ENCODE peak calls at places on chromosomes 4 and X, in four cellular contexts. One of them, this sample, is unnamed.

GRCh38 chr4:15995826-15996225 is 32.9 kb upstream of the FGFBP2 start:
- DNase-seq in HepG2: no peak
- DNase-seq in K562: no peak
- DNase-seq in GM12878: no peak
- DNase-seq in this sample: no peak

GRCh38 chr4:99808260-99808857 is 8.3 kb upstream of the DAPP1 start:
- DNase-seq in HepG2: peak
- DNase-seq in K562: peak
- DNase-seq in GM12878: no peak
- DNase-seq in this sample: peak

GRCh38 chr4:150367326-150367725 is 214.6 kb upstream of the MAB21L2 start:
- DNase-seq in HepG2: no peak
- DNase-seq in K562: no peak
- DNase-seq in GM12878: no peak
- DNase-seq in this sample: peak

GRCh38 chr4:181688416-181688815 is 554.8 kb upstream of the TENM3 start:
- DNase-seq in HepG2: no peak
- DNase-seq in K562: no peak
- DNase-seq in GM12878: no peak
- DNase-seq in this sample: no peak

GRCh38 chr4:4437798-4438470 is 51.0 kb downstream of the NSG1 start:
- DNase-seq in HepG2: no peak
- DNase-seq in K562: no peak
- DNase-seq in GM12878: no peak
- DNase-seq in this sample: no peak

GRCh38 chr4:98529970-98530569 is 128.3 kb downstream of the TSPAN5 start:
- DNase-seq in HepG2: no peak
- DNase-seq in K562: no peak
- DNase-seq in GM12878: no peak
- DNase-seq in this sample: no peak

GRCh38 chr4:112225157-112225556 is 6.4 kb upstream of the AP1AR start:
- DNase-seq in HepG2: no peak
- DNase-seq in K562: no peak
- DNase-seq in GM12878: no peak
- DNase-seq in this sample: no peak

GRCh38 chr4:79598801-79599200 is 190.8 kb upstream of the GK2 start:
- DNase-seq in HepG2: no peak
- DNase-seq in K562: no peak
- DNase-seq in GM12878: no peak
- DNase-seq in this sample: no peak

DNA sequence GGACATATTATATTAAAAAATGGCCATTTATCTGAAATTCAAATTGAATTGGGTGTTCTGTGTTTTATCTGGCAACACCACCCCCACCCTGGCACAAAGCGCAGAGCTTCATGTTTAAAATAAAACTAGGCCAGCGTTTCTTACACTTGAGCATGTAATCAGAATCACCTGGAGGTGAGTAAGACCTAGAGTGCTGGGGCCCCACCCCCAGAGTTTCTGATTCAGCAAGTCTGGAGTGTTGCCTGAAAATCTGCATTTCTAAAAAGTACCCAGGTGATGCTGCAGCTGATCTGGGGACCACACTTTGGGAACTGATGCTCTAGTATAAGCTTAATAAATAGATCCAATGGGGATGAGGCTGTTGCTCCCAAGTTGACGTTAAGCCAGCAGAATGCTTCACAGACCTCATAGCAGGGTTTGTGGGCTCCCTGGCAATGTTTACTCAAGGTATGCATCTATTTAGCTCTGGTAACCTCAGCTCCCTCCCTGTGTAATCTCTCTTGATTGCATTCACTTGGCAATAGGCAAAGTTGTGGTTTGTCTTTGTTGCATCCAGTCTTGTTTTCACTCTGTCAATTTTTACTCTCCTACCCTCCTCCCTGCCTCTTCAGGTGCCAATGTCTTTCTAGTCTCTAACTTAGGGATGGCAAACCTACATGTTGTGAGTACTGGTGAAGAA is 99.8 kb upstream of the TEX13D start:
- DNase-seq in HepG2: no peak
- DNase-seq in K562: no peak
- DNase-seq in GM12878: no peak
- DNase-seq in this sample: no peak
- TF ChIP-seq TARDBP in HepG2: no peak
- TF ChIP-seq TARDBP in K562: no peak
- TF ChIP-seq TARDBP in GM12878: no peak
- TF ChIP-seq TARDBP in this sample: no peak

GRCh38 chr4:75511841-75512240 is 2.4 kb downstream of the RCHY1 start:
- DNase-seq in HepG2: no peak
- DNase-seq in K562: no peak
- DNase-seq in GM12878: no peak
- DNase-seq in this sample: no peak

GRCh38 chr4:75512336-75513211 is 1.6 kb downstream of the RCHY1 start:
- DNase-seq in HepG2: peak
- DNase-seq in K562: peak
- DNase-seq in GM12878: peak
- DNase-seq in this sample: no peak

GRCh38 chr4:75514949-75515612 is 808 bp downstream of the THAP6 start:
- DNase-seq in HepG2: no peak
- DNase-seq in K562: no peak
- DNase-seq in GM12878: peak
- DNase-seq in this sample: no peak

GRCh38 chr4:75514131-75514948 is at the start of the genes RCHY1 and THAP6:
- DNase-seq in HepG2: peak
- DNase-seq in K562: peak
- DNase-seq in GM12878: peak
- DNase-seq in this sample: peak

DNA sequence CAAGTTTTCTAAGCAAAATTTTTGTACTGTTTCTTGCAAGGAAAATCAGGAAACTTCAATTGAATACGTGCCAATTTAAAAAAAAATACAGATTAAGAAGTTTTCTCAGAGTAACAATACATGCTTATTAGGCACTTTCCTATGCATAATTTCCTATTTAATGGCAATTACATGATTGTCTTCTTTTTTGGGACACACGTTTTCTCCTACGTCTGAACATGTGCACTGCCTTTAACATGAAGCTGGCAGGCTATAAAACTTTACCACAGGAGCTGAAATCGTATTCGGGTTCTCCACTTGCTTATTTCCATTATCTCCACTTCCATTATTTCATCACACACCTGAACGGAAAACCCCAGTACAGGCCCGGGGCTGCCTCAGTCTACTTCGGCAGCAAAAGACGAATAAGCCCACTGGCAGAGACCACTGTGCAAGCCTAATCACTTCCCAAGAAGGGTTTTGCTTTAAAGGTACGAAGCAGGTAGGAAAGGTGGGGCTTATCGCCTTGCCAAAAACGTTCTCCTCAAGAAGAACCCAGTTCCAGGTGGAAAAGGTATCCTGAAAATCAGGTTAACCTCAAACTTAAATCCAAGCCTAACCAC is 573 bp downstream of the RCHY1 start:
- DNase-seq in HepG2: no peak
- DNase-seq in K562: no peak
- DNase-seq in GM12878: no peak
- DNase-seq in this sample: no peak
- TF ChIP-seq TARDBP in HepG2: no peak
- TF ChIP-seq TARDBP in K562: no peak
- TF ChIP-seq TARDBP in GM12878: no peak
- TF ChIP-seq TARDBP in this sample: no peak

DNA sequence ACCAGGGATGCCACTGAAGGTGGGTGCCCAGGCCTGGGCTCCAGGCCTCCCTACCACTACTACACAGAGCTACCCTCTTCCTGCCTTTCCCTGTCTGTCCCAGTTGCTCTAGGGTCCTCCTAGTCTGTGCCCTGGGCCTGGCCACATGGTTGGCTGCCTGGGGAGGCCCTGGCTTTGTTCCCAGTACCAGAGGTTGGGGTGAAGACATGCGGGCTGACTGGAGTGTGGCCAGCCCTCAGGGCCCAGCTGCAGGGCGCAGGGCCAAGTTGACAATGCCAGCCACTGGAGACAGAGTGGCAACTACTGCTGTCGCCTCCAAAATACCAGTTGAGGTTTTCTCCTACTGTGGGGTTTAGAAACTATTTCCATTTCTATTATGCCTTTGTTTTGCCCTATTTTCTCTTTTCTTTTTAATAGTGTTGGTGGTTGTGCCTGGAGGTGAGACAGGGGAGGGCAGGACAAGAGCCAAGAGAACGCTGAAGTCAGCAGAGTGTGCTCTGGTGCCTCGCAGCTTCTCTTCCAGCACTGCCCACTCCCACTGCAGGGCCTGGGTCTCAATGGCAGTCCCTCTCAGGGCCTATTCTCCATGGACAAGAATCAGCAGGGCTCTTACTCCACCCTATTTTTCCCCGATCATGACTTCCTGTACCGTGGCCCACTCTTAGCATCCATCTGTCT is 32.2 kb upstream of the XPNPEP2 start:
- DNase-seq in HepG2: no peak
- DNase-seq in K562: no peak
- DNase-seq in GM12878: no peak
- DNase-seq in this sample: no peak
- TF ChIP-seq TARDBP in HepG2: no peak
- TF ChIP-seq TARDBP in K562: no peak
- TF ChIP-seq TARDBP in GM12878: no peak
- TF ChIP-seq TARDBP in this sample: no peak

GRCh38 chr4:6516762-6517161 is 44.3 kb upstream of the PPP2R2C start:
- DNase-seq in HepG2: no peak
- DNase-seq in K562: no peak
- DNase-seq in GM12878: peak
- DNase-seq in this sample: no peak
- TF ChIP-seq TARDBP in HepG2: no peak
- TF ChIP-seq TARDBP in K562: no peak
- TF ChIP-seq TARDBP in GM12878: no peak
- TF ChIP-seq TARDBP in this sample: no peak

DNA sequence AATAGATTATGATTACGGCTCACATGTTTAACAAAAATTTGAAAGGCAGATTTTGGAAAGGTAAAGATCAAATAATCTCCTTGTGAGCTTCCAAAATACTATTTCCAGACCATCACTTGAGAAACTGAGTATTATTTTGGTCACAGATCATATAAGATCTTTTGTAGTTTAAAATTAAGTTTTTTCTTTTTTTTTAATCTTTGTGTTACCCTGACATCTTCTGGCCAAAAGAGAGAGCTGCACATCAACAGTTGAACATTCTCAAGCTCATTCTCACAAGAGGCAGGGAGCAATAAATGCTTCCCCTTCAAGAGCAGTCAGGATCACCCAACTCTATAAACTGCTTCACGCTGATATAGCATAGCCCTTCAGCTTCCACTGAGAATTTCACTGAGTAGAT is 15.9 kb downstream of the TMEM192 start:
- DNase-seq in HepG2: peak
- DNase-seq in K562: no peak
- DNase-seq in GM12878: no peak
- DNase-seq in this sample: peak
- TF ChIP-seq TARDBP in HepG2: no peak
- TF ChIP-seq TARDBP in K562: no peak
- TF ChIP-seq TARDBP in GM12878: no peak
- TF ChIP-seq TARDBP in this sample: no peak

GRCh38 chrX:46328133-46328532 is 217.1 kb downstream of the ZNF674 start:
- DNase-seq in HepG2: no peak
- DNase-seq in K562: no peak
- DNase-seq in GM12878: no peak
- DNase-seq in this sample: no peak

GRCh38 chrX:46326161-46326560 is 219.1 kb downstream of the ZNF674 start:
- DNase-seq in HepG2: no peak
- DNase-seq in K562: no peak
- DNase-seq in GM12878: no peak
- DNase-seq in this sample: no peak

GRCh38 chrX:46327229-46328081 is 217.8 kb downstream of the ZNF674 start:
- DNase-seq in HepG2: peak
- DNase-seq in K562: no peak
- DNase-seq in GM12878: no peak
- DNase-seq in this sample: no peak

GRCh38 chrX:46324166-46324565 is 221.1 kb downstream of the ZNF674 start:
- DNase-seq in HepG2: no peak
- DNase-seq in K562: no peak
- DNase-seq in GM12878: no peak
- DNase-seq in this sample: no peak

GRCh38 chrX:46325312-46325877 is 219.8 kb downstream of the ZNF674 start:
- DNase-seq in HepG2: peak
- DNase-seq in K562: no peak
- DNase-seq in GM12878: no peak
- DNase-seq in this sample: no peak
- TF ChIP-seq TARDBP in HepG2: no peak
- TF ChIP-seq TARDBP in K562: no peak
- TF ChIP-seq TARDBP in GM12878: no peak
- TF ChIP-seq TARDBP in this sample: no peak

DNA sequence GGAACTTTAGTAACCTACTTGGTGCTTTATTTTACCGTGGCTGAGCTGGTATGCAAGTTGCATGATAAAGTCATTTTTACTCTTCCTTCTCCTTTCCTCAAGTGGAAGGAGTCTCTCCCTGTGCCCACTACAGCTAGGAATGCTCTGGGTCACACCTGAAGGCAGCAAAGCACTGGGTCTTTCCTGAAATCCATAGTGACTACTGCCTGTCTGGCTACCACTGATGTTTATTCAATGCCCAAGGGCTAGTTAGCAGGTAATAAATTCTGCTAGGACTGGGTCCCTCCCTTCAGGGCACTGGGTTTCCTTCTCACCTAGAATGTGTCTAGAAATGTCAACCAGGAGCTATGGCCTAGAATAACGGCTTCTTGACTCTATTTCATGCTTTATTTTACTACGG is 1081.4 kb downstream of the FAT4 start:
- DNase-seq in HepG2: no peak
- DNase-seq in K562: no peak
- DNase-seq in GM12878: no peak
- DNase-seq in this sample: no peak
- TF ChIP-seq TARDBP in HepG2: no peak
- TF ChIP-seq TARDBP in K562: no peak
- TF ChIP-seq TARDBP in GM12878: no peak
- TF ChIP-seq TARDBP in this sample: no peak